ENCODE peak calls at places on chromosomes 16 and 17, in five cellular contexts. R is tibial artery, J is left ventricle myocardium inferior, M is right lobe of liver, T is fibroblast of lung. O is an unnamed sample. For H3K36me3, the result is how much of the 10 kb centered on the place peaks cover.

GRCh38 chr17:17677299-17678040 is 3.8 kb upstream of the RAI1 start:
- DNase-seq in R (no peak), J (no peak), T (no peak), M (no peak), O (peak)

GRCh38 chr17:2975469-2975958 is 87.9 kb downstream of the OR1D5 start:
- DNase-seq in J (no peak), T (peak), R (no peak), M (peak), O (peak)

GRCh38 chr17:50511058-50511457 is 2.8 kb downstream of the MYCBPAP start:
- DNase-seq in T (no peak), R (no peak), J (no peak), M (no peak), O (peak)

GRCh38 chr17:35257080-35257701 is 14.3 kb downstream of the SLFN5 start:
- DNase-seq in T (peak), M (peak), J (no peak), R (no peak), O (peak)

GRCh38 chr16:46986438-46986837 is 13.0 kb upstream of the DNAJA2 start:
- DNase-seq in J (no peak), R (no peak), M (no peak), T (no peak), O (no peak)

GRCh38 chr16:26464576-26465266 is 602.0 kb upstream of the C16orf82 start:
- DNase-seq in M (no peak), R (no peak), T (no peak), J (no peak), O (peak)

GRCh38 chr17:28912281-28912937 is 9.5 kb upstream of the DHRS13 start:
- DNase-seq in R (no peak), M (no peak), T (no peak), J (no peak), O (peak)

GRCh38 chr17:40568074-40568836 is 3.0 kb upstream of the CCR7 start:
- DNase-seq in J (no peak), R (no peak), M (no peak), T (no peak), O (no peak)

GRCh38 chr16:54633943-54634362 is 296.7 kb upstream of the IRX5 start:
- DNase-seq in R (peak), M (no peak), J (no peak), T (peak), O (peak)

GRCh38 chr17:14203392-14203791 is 33.3 kb downstream of the CDRT15 start:
- DNase-seq in R (no peak), M (no peak), T (no peak), J (no peak), O (no peak)

GRCh38 chr17:32525116-32525515 is 38.3 kb downstream of the CDK5R1 start:
- DNase-seq in T (peak), J (no peak), M (no peak), R (no peak), O (no peak)

GRCh38 chr17:83200231-83200699 is 120.9 kb downstream of the METRNL start:
- DNase-seq in M (peak), J (peak), T (peak), R (peak), O (no peak)

GRCh38 chr17:52517176-52517575 is 358.7 kb upstream of the CA10 start:
- DNase-seq in R (no peak), J (no peak), M (no peak), T (no peak), O (no peak)

GRCh38 chr17:81091774-81092517 is 57.0 kb downstream of the BAIAP2 start:
- DNase-seq in M (no peak), R (no peak), J (no peak), T (no peak), O (no peak)

GRCh38 chr17:77304051-77304745 is 163.4 kb downstream of the SEC14L1 start:
- DNase-seq in J (no peak), M (no peak), T (peak), R (no peak), O (no peak)

GRCh38 chr17:40551091-40551873 is 14.0 kb downstream of the CCR7 start:
- DNase-seq in M (peak), T (peak), J (peak), R (peak), O (peak)

GRCh38 chr17:49437696-49438438 is 23.2 kb upstream of the PHB1 start:
- DNase-seq in T (no peak), M (no peak), J (no peak), R (no peak), O (no peak)

GRCh38 chr17:67974598-67975066 is 21.6 kb downstream of the C17orf58 start:
- DNase-seq in R (no peak), T (no peak), J (no peak), M (no peak), O (peak)

GRCh38 chr17:8832711-8833352 is 33.7 kb upstream of the MFSD6L start:
- DNase-seq in M (no peak), T (no peak), R (no peak), J (no peak), O (peak)

GRCh38 chr16:70805787-70806186 is 4.8 kb upstream of the VAC14 start:
- DNase-seq in T (peak), R (no peak), J (no peak), M (no peak), O (peak)

GRCh38 chr16:70803354-70803753 is 2.4 kb upstream of the VAC14 start:
- DNase-seq in R (no peak), J (no peak), T (no peak), M (no peak), O (no peak)

GRCh38 chr16:70804153-70804728 is 3.3 kb upstream of the VAC14 start:
- DNase-seq in M (no peak), T (peak), J (no peak), R (no peak), O (peak)

GRCh38 chr16:70805380-70805779 is 4.4 kb upstream of the VAC14 start:
- DNase-seq in J (no peak), M (no peak), R (no peak), T (no peak), O (no peak)

DNA sequence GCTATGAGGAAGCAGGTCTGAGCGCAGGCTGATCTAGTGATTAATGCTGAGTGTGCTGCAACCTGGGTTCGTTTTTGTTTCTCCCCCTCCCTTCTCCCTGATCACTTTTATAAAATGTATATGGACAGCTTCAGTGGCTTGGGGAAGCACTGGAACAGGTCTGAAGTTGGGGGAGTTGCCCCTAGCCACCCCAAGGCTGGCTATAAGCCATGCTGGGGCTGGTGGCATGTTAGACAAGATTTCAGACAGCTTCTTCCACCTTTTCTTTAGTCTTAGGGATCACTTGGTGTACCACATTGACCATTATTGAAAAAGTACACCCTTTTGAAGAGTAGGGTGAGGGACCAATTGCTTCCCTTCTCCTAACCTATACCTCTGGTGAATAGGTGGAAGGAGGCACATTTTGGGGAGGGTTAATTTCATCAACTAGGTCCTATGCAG is 3.8 kb upstream of the VAC14 start:
- DNase-seq in T (no peak), R (no peak), J (no peak), M (no peak), O (peak)
- H3K36me3 ChIP-seq in T (under half), R (under half), J (under half), M (under half), O (under half)

GRCh38 chr16:30416047-30416603 is 8.7 kb downstream of the ZNF771 start:
- DNase-seq in M (no peak), T (no peak), J (no peak), R (no peak), O (no peak)

GRCh38 chr16:30418350-30419181 is 11.2 kb downstream of the ZNF771 start:
- DNase-seq in J (no peak), T (no peak), R (no peak), M (no peak), O (no peak)

GRCh38 chr16:30421010-30421409 is 8.8 kb downstream of the DCTPP1 start:
- DNase-seq in T (no peak), R (no peak), M (no peak), J (no peak), O (no peak)

GRCh38 chr16:30416624-30417298 is 9.4 kb downstream of the ZNF771 start:
- DNase-seq in M (no peak), R (no peak), T (no peak), J (no peak), O (no peak)

DNA sequence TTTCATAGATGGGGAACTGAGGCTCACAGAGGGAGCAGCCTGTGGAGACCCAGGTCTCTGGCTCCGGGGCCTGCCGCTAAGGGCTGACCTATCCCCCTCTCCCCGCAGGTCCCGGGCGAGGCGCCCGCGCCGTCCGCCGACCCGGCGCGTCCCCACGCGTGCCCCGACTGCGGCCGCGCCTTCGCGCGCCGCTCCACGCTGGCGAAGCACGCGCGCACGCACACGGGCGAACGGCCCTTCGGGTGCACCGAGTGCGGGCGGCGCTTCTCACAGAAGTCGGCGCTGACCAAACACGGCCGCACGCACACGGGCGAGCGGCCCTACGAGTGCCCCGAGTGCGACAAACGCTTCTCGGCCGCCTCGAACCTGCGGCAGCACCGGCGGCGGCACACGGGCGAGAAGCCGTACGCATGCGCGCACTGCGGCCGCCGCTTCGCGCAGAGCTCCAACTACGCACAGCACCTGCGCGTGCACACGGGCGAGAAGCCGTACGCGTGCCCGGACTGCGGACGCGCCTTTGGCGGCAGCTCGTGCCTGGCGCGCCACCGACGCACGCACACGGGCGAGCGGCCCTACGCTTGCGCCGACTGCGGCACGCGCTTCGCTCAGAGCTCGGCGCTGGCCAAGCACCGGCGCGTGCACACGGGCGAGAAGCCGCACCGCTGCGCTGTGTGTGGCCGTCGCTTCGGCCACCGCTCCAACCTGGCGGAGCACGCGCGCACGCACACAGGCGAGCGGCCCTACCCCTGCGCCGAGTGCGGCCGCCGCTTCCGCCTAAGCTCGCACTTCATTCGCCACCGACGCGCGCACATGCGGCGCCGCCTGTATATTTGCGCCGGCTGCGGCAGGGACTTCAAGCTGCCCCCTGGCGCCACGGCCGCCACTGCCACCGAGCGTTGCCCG is 10.3 kb downstream of the ZNF771 start:
- DNase-seq in T (peak), M (peak), R (peak), J (peak), O (peak)
- H3K4me3 ChIP-seq in T (peak), M (peak), R (peak), J (peak), O (peak)

GRCh38 chr16:75333770-75334169 is 82.3 kb upstream of the BCAR1 start:
- DNase-seq in T (peak), M (no peak), J (no peak), R (no peak), O (no peak)
- TF ChIP-seq CTCF in T (no peak), M (no peak), J (no peak), R (no peak), O (no peak)

GRCh38 chr16:53440125-53440524 is 5.9 kb downstream of the RBL2 start:
- DNase-seq in M (no peak), J (no peak), R (no peak), T (no peak), O (no peak)

GRCh38 chr16:53446090-53446489 is 11.8 kb downstream of the RBL2 start:
- DNase-seq in J (no peak), R (no peak), M (no peak), T (no peak), O (no peak)

GRCh38 chr16:53449816-53450517 is 15.7 kb downstream of the RBL2 start:
- DNase-seq in J (no peak), R (no peak), T (no peak), M (no peak), O (no peak)

DNA sequence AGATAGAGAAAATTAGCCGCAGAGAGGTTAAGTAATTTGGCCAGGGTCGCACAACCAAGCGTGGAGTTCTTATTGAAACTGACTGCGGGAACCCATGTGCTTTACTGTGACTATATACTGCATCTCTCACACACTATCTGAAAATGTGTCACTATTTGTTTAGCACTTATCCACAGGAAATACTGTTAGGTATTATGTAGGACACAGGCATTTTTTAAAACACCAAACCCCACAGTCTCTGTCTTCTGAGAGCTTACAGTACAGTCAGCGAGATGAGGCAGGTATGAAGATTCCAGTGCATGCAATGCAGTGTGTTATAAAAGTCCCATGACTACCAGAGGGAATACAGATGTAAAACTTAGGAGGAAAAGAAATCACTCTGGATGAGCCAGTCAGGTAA is 11.3 kb downstream of the RBL2 start:
- DNase-seq in T (no peak), J (no peak), M (no peak), R (no peak), O (no peak)
- H3K36me3 ChIP-seq in T (under half), J (half or more), M (half or more), R (half or more), O (half or more)

GRCh38 chr17:38421871-38422819 is 6.1 kb upstream of the ARHGAP23 start:
- DNase-seq in J (no peak), M (no peak), T (no peak), R (no peak), O (peak)
- H3K4me3 ChIP-seq in J (peak), M (no peak), T (no peak), R (no peak), O (no peak)

DNA sequence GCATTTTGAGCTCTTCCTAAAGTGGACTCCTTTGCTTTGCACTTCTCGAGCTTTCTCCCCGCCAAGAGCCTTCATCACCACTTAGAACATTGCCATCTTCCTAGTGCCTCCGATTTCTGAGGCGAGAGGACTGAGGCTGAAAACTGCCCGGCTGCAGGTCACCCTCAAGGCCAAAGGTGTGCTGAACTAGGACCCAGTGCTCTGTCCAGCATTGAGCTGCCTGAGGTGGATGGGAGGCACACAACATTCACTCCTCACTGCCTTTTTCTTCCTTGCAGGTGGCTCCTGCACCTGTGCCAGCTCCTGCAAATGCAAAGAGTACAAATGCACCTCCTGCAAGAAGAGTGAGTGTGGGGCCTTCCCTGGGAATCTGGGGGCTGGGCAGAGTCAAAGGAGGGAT is 5.4 kb downstream of the MT1A start:
- DNase-seq in R (no peak), T (no peak), J (no peak), M (no peak), O (no peak)
- TF ChIP-seq CTCF in R (no peak), T (no peak), J (no peak), M (no peak), O (no peak)

GRCh38 chr16:22322021-22322471 is 24.8 kb downstream of the POLR3E start:
- DNase-seq in M (no peak), T (no peak), J (no peak), R (no peak), O (peak)
- H3K36me3 ChIP-seq in M (half or more), T (under half), J (half or more), R (half or more), O (half or more)

GRCh38 chr16:68645494-68646388 is 631 bp downstream of the CDH3 start:
- DNase-seq in J (no peak), R (no peak), M (no peak), T (no peak), O (peak)
- H3K4me3 ChIP-seq in J (peak), R (no peak), M (no peak), T (no peak), O (peak)

GRCh38 chr16:30370444-30371247 is at the start of gene TBC1D10B:
- DNase-seq in R (peak), J (peak), T (peak), M (peak), O (peak)
- TF ChIP-seq CTCF in R (peak), J (peak), T (peak), M (peak), O (peak)